ENCODE peak calls at places on chromosome 3, in ten cellular contexts. One of them, this sample, is unnamed.

GRCh38 chr3:112365636-112366035 is 32.7 kb downstream of the CD200 start:
- DNase-seq in ovary: no peak
- DNase-seq in body of pancreas: no peak
- DNase-seq in activated naive CD8-positive, alpha-beta T cell treated with anti-CD3 and anti-CD28 coated beads, Interleukin-2, amount 50 U/mL, for 16 hours: no peak
- DNase-seq in NCI-H2227 treated with DMSO at 0.1 percent for 48 hours: no peak
- DNase-seq in EH: no peak
- DNase-seq in GM04504: no peak
- DNase-seq in naive B cell: no peak
- DNase-seq in suprapubic skin: no peak
- DNase-seq in AG08396: no peak
- DNase-seq in this sample: no peak

GRCh38 chr3:29279276-29279675 is 1.6 kb upstream of the RBMS3 start:
- DNase-seq in suprapubic skin: no peak
- DNase-seq in GM04504: no peak
- DNase-seq in body of pancreas: no peak
- DNase-seq in activated naive CD8-positive, alpha-beta T cell treated with anti-CD3 and anti-CD28 coated beads, Interleukin-2, amount 50 U/mL, for 16 hours: no peak
- DNase-seq in naive B cell: no peak
- DNase-seq in AG08396: no peak
- DNase-seq in EH: peak
- DNase-seq in NCI-H2227 treated with DMSO at 0.1 percent for 48 hours: no peak
- DNase-seq in ovary: no peak
- DNase-seq in this sample: no peak

GRCh38 chr3:45985532-45986302 is 9.9 kb downstream of the FYCO1 start:
- DNase-seq in naive B cell: no peak
- DNase-seq in NCI-H2227 treated with DMSO at 0.1 percent for 48 hours: no peak
- DNase-seq in activated naive CD8-positive, alpha-beta T cell treated with anti-CD3 and anti-CD28 coated beads, Interleukin-2, amount 50 U/mL, for 16 hours: no peak
- DNase-seq in body of pancreas: no peak
- DNase-seq in EH: no peak
- DNase-seq in AG08396: peak
- DNase-seq in GM04504: no peak
- DNase-seq in suprapubic skin: no peak
- DNase-seq in ovary: no peak
- DNase-seq in this sample: no peak

GRCh38 chr3:79297242-79297641 is 470.6 kb downstream of the ROBO1 start:
- DNase-seq in GM04504: peak
- DNase-seq in NCI-H2227 treated with DMSO at 0.1 percent for 48 hours: peak
- DNase-seq in body of pancreas: no peak
- DNase-seq in AG08396: peak
- DNase-seq in EH: peak
- DNase-seq in naive B cell: no peak
- DNase-seq in ovary: no peak
- DNase-seq in suprapubic skin: no peak
- DNase-seq in activated naive CD8-positive, alpha-beta T cell treated with anti-CD3 and anti-CD28 coated beads, Interleukin-2, amount 50 U/mL, for 16 hours: no peak
- DNase-seq in this sample: no peak

GRCh38 chr3:183560607-183561006 is 5.1 kb upstream of the KLHL6 start:
- DNase-seq in EH: peak
- DNase-seq in naive B cell: no peak
- DNase-seq in body of pancreas: no peak
- DNase-seq in NCI-H2227 treated with DMSO at 0.1 percent for 48 hours: no peak
- DNase-seq in activated naive CD8-positive, alpha-beta T cell treated with anti-CD3 and anti-CD28 coated beads, Interleukin-2, amount 50 U/mL, for 16 hours: no peak
- DNase-seq in AG08396: no peak
- DNase-seq in suprapubic skin: no peak
- DNase-seq in ovary: no peak
- DNase-seq in GM04504: no peak
- DNase-seq in this sample: no peak

GRCh38 chr3:106157411-106157810 is 288.6 kb upstream of the CBLB start:
- DNase-seq in suprapubic skin: no peak
- DNase-seq in body of pancreas: no peak
- DNase-seq in EH: no peak
- DNase-seq in GM04504: no peak
- DNase-seq in naive B cell: no peak
- DNase-seq in activated naive CD8-positive, alpha-beta T cell treated with anti-CD3 and anti-CD28 coated beads, Interleukin-2, amount 50 U/mL, for 16 hours: no peak
- DNase-seq in ovary: no peak
- DNase-seq in NCI-H2227 treated with DMSO at 0.1 percent for 48 hours: no peak
- DNase-seq in AG08396: no peak
- DNase-seq in this sample: no peak

GRCh38 chr3:46564190-46565112 is 1.7 kb downstream of the LRRC2 start:
- DNase-seq in activated naive CD8-positive, alpha-beta T cell treated with anti-CD3 and anti-CD28 coated beads, Interleukin-2, amount 50 U/mL, for 16 hours: no peak
- DNase-seq in NCI-H2227 treated with DMSO at 0.1 percent for 48 hours: no peak
- DNase-seq in suprapubic skin: peak
- DNase-seq in EH: peak
- DNase-seq in GM04504: no peak
- DNase-seq in naive B cell: no peak
- DNase-seq in body of pancreas: no peak
- DNase-seq in ovary: no peak
- DNase-seq in AG08396: no peak
- DNase-seq in this sample: no peak

GRCh38 chr3:142027713-142028112 is 121.6 kb downstream of the TFDP2 start:
- DNase-seq in NCI-H2227 treated with DMSO at 0.1 percent for 48 hours: no peak
- DNase-seq in naive B cell: no peak
- DNase-seq in ovary: no peak
- DNase-seq in suprapubic skin: no peak
- DNase-seq in EH: peak
- DNase-seq in AG08396: peak
- DNase-seq in activated naive CD8-positive, alpha-beta T cell treated with anti-CD3 and anti-CD28 coated beads, Interleukin-2, amount 50 U/mL, for 16 hours: no peak
- DNase-seq in body of pancreas: peak
- DNase-seq in GM04504: peak
- DNase-seq in this sample: no peak

GRCh38 chr3:62368705-62369475 is 4.5 kb downstream of the FEZF2 start:
- DNase-seq in GM04504: no peak
- DNase-seq in NCI-H2227 treated with DMSO at 0.1 percent for 48 hours: no peak
- DNase-seq in EH: no peak
- DNase-seq in suprapubic skin: no peak
- DNase-seq in naive B cell: no peak
- DNase-seq in activated naive CD8-positive, alpha-beta T cell treated with anti-CD3 and anti-CD28 coated beads, Interleukin-2, amount 50 U/mL, for 16 hours: no peak
- DNase-seq in AG08396: no peak
- DNase-seq in ovary: no peak
- DNase-seq in body of pancreas: no peak
- DNase-seq in this sample: no peak

GRCh38 chr3:177878192-177878591 is 658.0 kb upstream of the KCNMB2 start:
- DNase-seq in EH: peak
- DNase-seq in suprapubic skin: no peak
- DNase-seq in activated naive CD8-positive, alpha-beta T cell treated with anti-CD3 and anti-CD28 coated beads, Interleukin-2, amount 50 U/mL, for 16 hours: no peak
- DNase-seq in body of pancreas: no peak
- DNase-seq in GM04504: no peak
- DNase-seq in NCI-H2227 treated with DMSO at 0.1 percent for 48 hours: no peak
- DNase-seq in naive B cell: no peak
- DNase-seq in AG08396: no peak
- DNase-seq in ovary: no peak
- DNase-seq in this sample: no peak

GRCh38 chr3:11513817-11514135 is 129.9 kb downstream of the VGLL4 start:
- DNase-seq in NCI-H2227 treated with DMSO at 0.1 percent for 48 hours: no peak
- DNase-seq in body of pancreas: no peak
- DNase-seq in activated naive CD8-positive, alpha-beta T cell treated with anti-CD3 and anti-CD28 coated beads, Interleukin-2, amount 50 U/mL, for 16 hours: no peak
- DNase-seq in EH: no peak
- DNase-seq in GM04504: no peak
- DNase-seq in naive B cell: no peak
- DNase-seq in AG08396: no peak
- DNase-seq in suprapubic skin: no peak
- DNase-seq in ovary: no peak
- DNase-seq in this sample: no peak

GRCh38 chr3:37628711-37629301 is 232.9 kb upstream of the CTDSPL start:
- DNase-seq in EH: peak
- DNase-seq in suprapubic skin: no peak
- DNase-seq in NCI-H2227 treated with DMSO at 0.1 percent for 48 hours: no peak
- DNase-seq in AG08396: no peak
- DNase-seq in body of pancreas: no peak
- DNase-seq in activated naive CD8-positive, alpha-beta T cell treated with anti-CD3 and anti-CD28 coated beads, Interleukin-2, amount 50 U/mL, for 16 hours: no peak
- DNase-seq in GM04504: peak
- DNase-seq in naive B cell: no peak
- DNase-seq in ovary: no peak
- DNase-seq in this sample: no peak

GRCh38 chr3:14374444-14374883 is 27.9 kb upstream of the SLC6A6 start:
- DNase-seq in EH: peak
- DNase-seq in AG08396: peak
- DNase-seq in suprapubic skin: no peak
- DNase-seq in ovary: no peak
- DNase-seq in GM04504: no peak
- DNase-seq in naive B cell: no peak
- DNase-seq in NCI-H2227 treated with DMSO at 0.1 percent for 48 hours: no peak
- DNase-seq in body of pancreas: no peak
- DNase-seq in activated naive CD8-positive, alpha-beta T cell treated with anti-CD3 and anti-CD28 coated beads, Interleukin-2, amount 50 U/mL, for 16 hours: no peak
- DNase-seq in this sample: no peak

GRCh38 chr3:170585937-170586310 is at the start of gene SLC7A14:
- DNase-seq in AG08396: peak
- DNase-seq in naive B cell: no peak
- DNase-seq in suprapubic skin: no peak
- DNase-seq in activated naive CD8-positive, alpha-beta T cell treated with anti-CD3 and anti-CD28 coated beads, Interleukin-2, amount 50 U/mL, for 16 hours: no peak
- DNase-seq in body of pancreas: no peak
- DNase-seq in GM04504: no peak
- DNase-seq in ovary: no peak
- DNase-seq in EH: no peak
- DNase-seq in NCI-H2227 treated with DMSO at 0.1 percent for 48 hours: peak
- DNase-seq in this sample: no peak

GRCh38 chr3:39752019-39752637 is 57.3 kb upstream of the MYRIP start:
- DNase-seq in body of pancreas: peak
- DNase-seq in ovary: no peak
- DNase-seq in activated naive CD8-positive, alpha-beta T cell treated with anti-CD3 and anti-CD28 coated beads, Interleukin-2, amount 50 U/mL, for 16 hours: no peak
- DNase-seq in suprapubic skin: no peak
- DNase-seq in naive B cell: no peak
- DNase-seq in EH: no peak
- DNase-seq in AG08396: no peak
- DNase-seq in NCI-H2227 treated with DMSO at 0.1 percent for 48 hours: no peak
- DNase-seq in GM04504: no peak
- DNase-seq in this sample: no peak

GRCh38 chr3:7787871-7788828 is 713.5 kb upstream of the LMCD1 start:
- DNase-seq in body of pancreas: no peak
- DNase-seq in NCI-H2227 treated with DMSO at 0.1 percent for 48 hours: no peak
- DNase-seq in ovary: no peak
- DNase-seq in GM04504: no peak
- DNase-seq in EH: no peak
- DNase-seq in suprapubic skin: no peak
- DNase-seq in naive B cell: no peak
- DNase-seq in activated naive CD8-positive, alpha-beta T cell treated with anti-CD3 and anti-CD28 coated beads, Interleukin-2, amount 50 U/mL, for 16 hours: no peak
- DNase-seq in AG08396: no peak
- DNase-seq in this sample: no peak

GRCh38 chr3:147507638-147508286 is 98.6 kb downstream of the ZIC1 start:
- DNase-seq in naive B cell: no peak
- DNase-seq in AG08396: no peak
- DNase-seq in NCI-H2227 treated with DMSO at 0.1 percent for 48 hours: no peak
- DNase-seq in ovary: peak
- DNase-seq in suprapubic skin: no peak
- DNase-seq in EH: no peak
- DNase-seq in body of pancreas: no peak
- DNase-seq in GM04504: no peak
- DNase-seq in activated naive CD8-positive, alpha-beta T cell treated with anti-CD3 and anti-CD28 coated beads, Interleukin-2, amount 50 U/mL, for 16 hours: no peak
- DNase-seq in this sample: no peak

GRCh38 chr3:15055019-15055557 is 10.0 kb downstream of the MRPS25 start:
- DNase-seq in NCI-H2227 treated with DMSO at 0.1 percent for 48 hours: no peak
- DNase-seq in suprapubic skin: no peak
- DNase-seq in AG08396: peak
- DNase-seq in activated naive CD8-positive, alpha-beta T cell treated with anti-CD3 and anti-CD28 coated beads, Interleukin-2, amount 50 U/mL, for 16 hours: peak
- DNase-seq in naive B cell: peak
- DNase-seq in body of pancreas: no peak
- DNase-seq in EH: peak
- DNase-seq in GM04504: no peak
- DNase-seq in ovary: no peak
- DNase-seq in this sample: peak

GRCh38 chr3:3594986-3595385 is 204.2 kb upstream of the LRRN1 start:
- DNase-seq in ovary: no peak
- DNase-seq in naive B cell: no peak
- DNase-seq in body of pancreas: no peak
- DNase-seq in AG08396: no peak
- DNase-seq in GM04504: no peak
- DNase-seq in EH: no peak
- DNase-seq in NCI-H2227 treated with DMSO at 0.1 percent for 48 hours: no peak
- DNase-seq in suprapubic skin: no peak
- DNase-seq in activated naive CD8-positive, alpha-beta T cell treated with anti-CD3 and anti-CD28 coated beads, Interleukin-2, amount 50 U/mL, for 16 hours: no peak
- DNase-seq in this sample: no peak

GRCh38 chr3:58063022-58063421 is 54.8 kb downstream of the FLNB start:
- DNase-seq in body of pancreas: no peak
- DNase-seq in ovary: no peak
- DNase-seq in AG08396: no peak
- DNase-seq in suprapubic skin: no peak
- DNase-seq in GM04504: no peak
- DNase-seq in NCI-H2227 treated with DMSO at 0.1 percent for 48 hours: no peak
- DNase-seq in EH: no peak
- DNase-seq in naive B cell: no peak
- DNase-seq in activated naive CD8-positive, alpha-beta T cell treated with anti-CD3 and anti-CD28 coated beads, Interleukin-2, amount 50 U/mL, for 16 hours: no peak
- DNase-seq in this sample: no peak